ENCODE peak calls at places on chromosomes 1 and 21, in ten cellular contexts. K is OCI-LY7; V is SK-MEL-5; W is H54; I is T47D; Z is KBM-7; M is ELR; H is T-helper 1 cell; U is stimulated activated CD4-positive, alpha-beta T cell treated with anti-CD3 and anti-CD28 coated beads, TNF-alpha, amount 100 ng/mL, for 48 hours; E is NCI-H1092 treated with DMSO at 0.1 percent for 48 hours. T is an unnamed sample.

GRCh38 chr1:206021008-206021795 is 2.5 kb downstream of the CTSE start:
- DNase-seq in K (no peak), V (no peak), W (no peak), I (no peak), Z (no peak), M (no peak), H (no peak), U (no peak), E (no peak), T (no peak)

GRCh38 chr1:227890451-227891222 is 57.1 kb downstream of the WNT9A start:
- DNase-seq in K (no peak), V (no peak), W (no peak), I (no peak), Z (no peak), M (no peak), H (no peak), U (no peak), E (no peak), T (no peak)

GRCh38 chr1:5758859-5759578 is 233.2 kb downstream of the NPHP4 start:
- DNase-seq in K (no peak), V (no peak), W (no peak), I (no peak), Z (no peak), M (no peak), H (no peak), U (no peak), E (no peak), T (no peak)

GRCh38 chr1:154972517-154973343 is 1.8 kb upstream of the CKS1B start:
- DNase-seq in K (no peak), V (peak; percentile 87), W (peak; percentile 71), I (peak; percentile 93), Z (no peak), M (peak; percentile 98), H (no peak), U (no peak), E (no peak), T (no peak)

GRCh38 chr1:23696335-23696989 is 4.9 kb downstream of the RPL11 start:
- DNase-seq in K (no peak), V (peak; percentile 32), W (no peak), I (no peak), Z (no peak), M (no peak), H (no peak), U (no peak), E (no peak), T (no peak)

GRCh38 chr1:44881011-44881632 is 38.1 kb upstream of the PTCH2 start:
- DNase-seq in K (no peak), V (no peak), W (peak; percentile 51), I (peak; percentile 9), Z (no peak), M (peak; percentile 48), H (no peak), U (no peak), E (no peak), T (no peak)

GRCh38 chr1:227898502-227899140 is 49.1 kb downstream of the WNT9A start:
- DNase-seq in K (no peak), V (no peak), W (no peak), I (no peak), Z (no peak), M (no peak), H (no peak), U (no peak), E (no peak), T (no peak)

GRCh38 chr1:99935534-99935933 is 34.3 kb upstream of the SLC35A3 start:
- DNase-seq in K (no peak), V (no peak), W (no peak), I (no peak), Z (no peak), M (no peak), H (no peak), U (no peak), E (no peak), T (no peak)

GRCh38 chr1:3858231-3858981 is 1.1 kb downstream of the DFFB start:
- DNase-seq in K (peak; percentile 51), V (peak; percentile 5), W (no peak), I (peak; percentile 46), Z (peak; percentile 34), M (peak; percentile 6), H (no peak), U (peak; percentile 3), E (no peak), T (peak; percentile 22)

GRCh38 chr1:199522936-199523335 is 504.6 kb upstream of the NR5A2 start:
- DNase-seq in K (no peak), V (no peak), W (no peak), I (no peak), Z (no peak), M (peak; percentile 41), H (no peak), U (no peak), E (no peak), T (no peak)

GRCh38 chr1:224736619-224737352 is 120.7 kb downstream of the CNIH3 start:
- DNase-seq in K (no peak), V (peak; percentile 93), W (no peak), I (no peak), Z (no peak), M (no peak), H (no peak), U (no peak), E (no peak), T (no peak)

GRCh38 chr1:19606817-19607706 is 37.0 kb upstream of the NBL1 start:
- DNase-seq in K (no peak), V (no peak), W (no peak), I (no peak), Z (no peak), M (no peak), H (peak; percentile 53), U (no peak), E (no peak), T (no peak)

GRCh38 chr21:28127390-28127789 is 865.3 kb downstream of the LTN1 start:
- DNase-seq in K (no peak), V (no peak), W (no peak), I (no peak), Z (no peak), M (no peak), H (no peak), U (no peak), E (no peak), T (no peak)

GRCh38 chr1:12636098-12636950 is 7.6 kb upstream of the AADACL4 start:
- DNase-seq in K (no peak), V (no peak), W (no peak), I (no peak), Z (no peak), M (peak; percentile 4), H (no peak), U (no peak), E (no peak), T (no peak)

GRCh38 chr1:5811419-5811818 is 180.8 kb downstream of the NPHP4 start:
- DNase-seq in K (no peak), V (no peak), W (no peak), I (no peak), Z (no peak), M (no peak), H (no peak), U (no peak), E (no peak), T (peak; percentile 2)

GRCh38 chr1:209590405-209590804 is 6.9 kb downstream of the CAMK1G start:
- DNase-seq in K (no peak), V (peak; percentile 66), W (no peak), I (peak; percentile 60), Z (peak; percentile 4), M (no peak), H (no peak), U (no peak), E (no peak), T (peak; percentile 16)

GRCh38 chr1:9289090-9289534 is 3.6 kb upstream of the SPSB1 start:
- DNase-seq in K (peak; percentile 80), V (peak; percentile 74), W (no peak), I (peak; percentile 75), Z (peak; percentile 81), M (peak; percentile 79), H (peak; percentile 63), U (peak; percentile 81), E (no peak), T (peak; percentile 15)

GRCh38 chr1:110007458-110007857 is 22.9 kb downstream of the AHCYL1 start:
- DNase-seq in K (no peak), V (no peak), W (no peak), I (no peak), Z (no peak), M (no peak), H (no peak), U (no peak), E (peak; percentile 95), T (peak; percentile 8)

T was measured in NCI-H69.